ENCODE peak calls at places on chromosomes 3 and 15, in eight cellular contexts. Y, N, P, U, W, E, R and Z are unnamed samples.

GRCh38 chr3:57026918-57027317 is 33.5 kb upstream of the SPATA12 start:
- DNase-seq in Y (no peak), N (no peak), P (peak; percentile 82), U (no peak), W (no peak), E (no peak), R (no peak), Z (no peak)

GRCh38 chr3:64889991-64890390 is 202.2 kb upstream of the ADAMTS9 start:
- DNase-seq in Y (no peak), N (no peak), P (peak; percentile 71), U (no peak), W (no peak), E (no peak), R (no peak), Z (no peak)

GRCh38 chr15:48143856-48144255 is 23.1 kb downstream of the SLC24A5 start:
- DNase-seq in Y (no peak), N (no peak), P (no peak), U (no peak), W (no peak), E (no peak), R (no peak), Z (no peak)

GRCh38 chr3:56693750-56694149 is 10.7 kb upstream of the TASOR start:
- DNase-seq in Y (no peak), N (no peak), P (no peak), U (peak; percentile 45), W (no peak), E (no peak), R (no peak), Z (no peak)

GRCh38 chr3:21195203-21195602 is 555.8 kb downstream of the ZNF385D start:
- DNase-seq in Y (no peak), N (no peak), P (no peak), U (no peak), W (no peak), E (no peak), R (no peak), Z (no peak)

GRCh38 chr15:67548862-67549651 is 6.6 kb downstream of the MAP2K5 start:
- DNase-seq in Y (no peak), N (peak; percentile 19), P (peak; percentile 58), U (no peak), W (no peak), E (no peak), R (peak; percentile 81), Z (peak; percentile 69)

GRCh38 chr3:57661404-57661803 is 31.5 kb downstream of the DENND6A start:
- DNase-seq in Y (no peak), N (no peak), P (no peak), U (no peak), W (no peak), E (no peak), R (no peak), Z (no peak)

GRCh38 chr3:6124875-6125274 is 736.0 kb upstream of the GRM7 start:
- DNase-seq in Y (no peak), N (no peak), P (no peak), U (no peak), W (no peak), E (no peak), R (no peak), Z (no peak)

GRCh38 chr15:39542385-39543065 is 38.4 kb upstream of the THBS1 start:
- DNase-seq in Y (no peak), N (no peak), P (no peak), U (no peak), W (no peak), E (no peak), R (no peak), Z (no peak)

GRCh38 chr3:195135921-195136320 is 135.0 kb downstream of the XXYLT1 start:
- DNase-seq in Y (no peak), N (no peak), P (no peak), U (no peak), W (no peak), E (no peak), R (no peak), Z (no peak)

GRCh38 chr15:33565099-33565498 is 254.3 kb downstream of the RYR3 start:
- DNase-seq in Y (no peak), N (no peak), P (peak; percentile 84), U (no peak), W (no peak), E (peak; percentile 64), R (no peak), Z (no peak)

GRCh38 chr3:62955126-62955525 is 79.9 kb upstream of the CADPS start:
- DNase-seq in Y (no peak), N (no peak), P (no peak), U (no peak), W (no peak), E (no peak), R (no peak), Z (no peak)

GRCh38 chr3:183073839-183074615 is 25.3 kb downstream of the MCCC1 start:
- DNase-seq in Y (no peak), N (no peak), P (no peak), U (no peak), W (no peak), E (no peak), R (peak; percentile 25), Z (no peak)

GRCh38 chr3:10945683-10946287 is 46.8 kb upstream of the SLC6A1 start:
- DNase-seq in Y (no peak), N (no peak), P (peak; percentile 55), U (no peak), W (peak; percentile 19), E (no peak), R (peak; percentile 75), Z (peak; percentile 62)

GRCh38 chr3:158679547-158680000 is 7.1 kb upstream of the LXN start:
- DNase-seq in Y (no peak), N (no peak), P (peak; percentile 50), U (no peak), W (no peak), E (no peak), R (no peak), Z (no peak)

GRCh38 chr15:46682969-46683791 is 1034.1 kb upstream of the SEMA6D start:
- DNase-seq in Y (no peak), N (no peak), P (no peak), U (no peak), W (no peak), E (no peak), R (no peak), Z (no peak)

GRCh38 chr15:41490355-41490754 is 3.3 kb upstream of the ITPKA start:
- DNase-seq in Y (no peak), N (no peak), P (peak; percentile 96), U (no peak), W (no peak), E (peak; percentile 57), R (no peak), Z (no peak)

GRCh38 chr3:132721479-132722164 is 587 bp downstream of the NPHP3 start:
- DNase-seq in Y (peak; percentile 43), N (no peak), P (peak; percentile 80), U (peak; percentile 64), W (no peak), E (no peak), R (peak; percentile 41), Z (peak; percentile 85)

GRCh38 chr15:99906793-99907192 is 173.6 kb upstream of the LYSMD4 start:
- DNase-seq in Y (no peak), N (no peak), P (no peak), U (no peak), W (no peak), E (no peak), R (no peak), Z (no peak)

GRCh38 chr3:192866804-192867203 is 50.9 kb downstream of the MB21D2 start:
- DNase-seq in Y (no peak), N (peak; percentile 24), P (no peak), U (no peak), W (no peak), E (no peak), R (no peak), Z (no peak)

GRCh38 chr3:170802164-170803151 is 67.5 kb downstream of the RPL22L1 start:
- DNase-seq in Y (no peak), N (no peak), P (peak; percentile 85), U (peak; percentile 28), W (no peak), E (peak; percentile 55), R (no peak), Z (no peak)

GRCh38 chr3:124217542-124217941 is 225.6 kb upstream of the ROPN1 start:
- DNase-seq in Y (no peak), N (no peak), P (peak; percentile 85), U (no peak), W (no peak), E (no peak), R (no peak), Z (no peak)

GRCh38 chr15:100221461-100222348 is 120.1 kb downstream of the ADAMTS17 start:
- DNase-seq in Y (no peak), N (no peak), P (no peak), U (no peak), W (no peak), E (no peak), R (no peak), Z (no peak)

GRCh38 chr15:60633426-60633968 is 154.6 kb upstream of the ICE2 start:
- DNase-seq in Y (no peak), N (peak; percentile 62), P (no peak), U (no peak), W (no peak), E (no peak), R (no peak), Z (no peak)

GRCh38 chr3:156181509-156181908 is 61.1 kb downstream of the KCNAB1 start:
- DNase-seq in Y (no peak), N (no peak), P (peak; percentile 30), U (no peak), W (no peak), E (no peak), R (no peak), Z (no peak)

GRCh38 chr3:143203848-143204247 is 84.3 kb downstream of the CHST2 start:
- DNase-seq in Y (no peak), N (no peak), P (no peak), U (no peak), W (no peak), E (no peak), R (no peak), Z (no peak)